ENCODE peak calls at places on chromosomes 5 and 9, in nine cellular contexts. T, U, H, J, C, M, W, Z and G are unnamed samples.

GRCh38 chr5:151213803-151214613 is 9.9 kb downstream of the CCDC69 start:
- DNase-seq in T (no peak), U (peak; percentile 44), H (peak; percentile 94), J (peak; percentile 86), C (no peak), M (peak; percentile 85), W (peak; percentile 96), Z (peak; percentile 93), G (no peak)

GRCh38 chr9:123871781-123872180 is 58.1 kb downstream of the DENND1A start:
- DNase-seq in T (no peak), U (no peak), H (no peak), J (no peak), C (no peak), M (peak; percentile 17), W (no peak), Z (no peak), G (no peak)

GRCh38 chr5:134515801-134516200 is 9.7 kb upstream of the JADE2 start:
- DNase-seq in T (no peak), U (no peak), H (no peak), J (no peak), C (no peak), M (no peak), W (no peak), Z (no peak), G (no peak)

GRCh38 chr9:90290716-90291485 is 351.7 kb downstream of the DIRAS2 start:
- DNase-seq in T (no peak), U (no peak), H (no peak), J (peak; percentile 35), C (no peak), M (no peak), W (no peak), Z (no peak), G (no peak)

GRCh38 chr9:70156729-70157128 is 102.0 kb upstream of the SMC5 start:
- DNase-seq in T (no peak), U (no peak), H (no peak), J (peak; percentile 57), C (no peak), M (no peak), W (no peak), Z (no peak), G (peak; percentile 74)

GRCh38 chr5:139901971-139902370 is 106.4 kb downstream of the PSD2 start:
- DNase-seq in T (no peak), U (no peak), H (no peak), J (no peak), C (no peak), M (peak; percentile 25), W (no peak), Z (no peak), G (no peak)

GRCh38 chr5:44875661-44876250 is 67.0 kb downstream of the MRPS30 start:
- DNase-seq in T (peak; percentile 96), U (no peak), H (no peak), J (no peak), C (no peak), M (peak; percentile 20), W (peak; percentile 80), Z (no peak), G (peak; percentile 95)

GRCh38 chr5:140338336-140338735 is 8.1 kb downstream of the HBEGF start:
- DNase-seq in T (peak; percentile 52), U (no peak), H (no peak), J (no peak), C (no peak), M (no peak), W (no peak), Z (no peak), G (no peak)

GRCh38 chr9:111632051-111632450 is 917 bp downstream of the DNAJC25 start:
- DNase-seq in T (peak; percentile 16), U (no peak), H (no peak), J (no peak), C (no peak), M (no peak), W (peak; percentile 19), Z (no peak), G (no peak)

GRCh38 chr5:74631088-74631960 is 9.2 kb downstream of the ENC1 start:
- DNase-seq in T (no peak), U (no peak), H (no peak), J (peak; percentile 82), C (no peak), M (peak; percentile 95), W (peak; percentile 92), Z (no peak), G (no peak)

GRCh38 chr5:172553167-172553566 is 87.9 kb upstream of the NEURL1B start:
- DNase-seq in T (no peak), U (peak; percentile 23), H (no peak), J (no peak), C (no peak), M (no peak), W (no peak), Z (no peak), G (no peak)

GRCh38 chr5:129905467-129906176 is 1.4 kb downstream of the CHSY3 start:
- DNase-seq in T (peak; percentile 27), U (peak; percentile 67), H (no peak), J (peak; percentile 13), C (peak; percentile 26), M (peak; percentile 72), W (peak; percentile 9), Z (no peak), G (no peak)

GRCh38 chr9:89864257-89864656 is 259.4 kb downstream of the GADD45G start:
- DNase-seq in T (no peak), U (no peak), H (no peak), J (no peak), C (no peak), M (no peak), W (no peak), Z (no peak), G (no peak)

GRCh38 chr5:44389410-44389879 is at the start of gene FGF10:
- DNase-seq in T (no peak), U (no peak), H (no peak), J (peak; percentile 1), C (peak; percentile 8), M (peak; percentile 88), W (no peak), Z (no peak), G (no peak)

GRCh38 chr9:12775963-12776774 is 1.3 kb downstream of the LURAP1L start:
- DNase-seq in T (peak; percentile 88), U (peak; percentile 80), H (peak; percentile 87), J (peak; percentile 93), C (peak; percentile 81), M (peak; percentile 85), W (peak; percentile 56), Z (peak; percentile 91), G (peak; percentile 51)

GRCh38 chr9:12778389-12778788 is 3.6 kb downstream of the LURAP1L start:
- DNase-seq in T (no peak), U (no peak), H (no peak), J (no peak), C (no peak), M (no peak), W (no peak), Z (no peak), G (no peak)

GRCh38 chr9:12775373-12775962 is 648 bp downstream of the LURAP1L start:
- DNase-seq in T (no peak), U (no peak), H (no peak), J (no peak), C (peak; percentile 25), M (peak; percentile 8), W (no peak), Z (no peak), G (no peak)

GRCh38 chr9:12777149-12778010 is 2.6 kb downstream of the LURAP1L start:
- DNase-seq in T (no peak), U (no peak), H (no peak), J (no peak), C (no peak), M (no peak), W (no peak), Z (no peak), G (no peak)

DNA sequence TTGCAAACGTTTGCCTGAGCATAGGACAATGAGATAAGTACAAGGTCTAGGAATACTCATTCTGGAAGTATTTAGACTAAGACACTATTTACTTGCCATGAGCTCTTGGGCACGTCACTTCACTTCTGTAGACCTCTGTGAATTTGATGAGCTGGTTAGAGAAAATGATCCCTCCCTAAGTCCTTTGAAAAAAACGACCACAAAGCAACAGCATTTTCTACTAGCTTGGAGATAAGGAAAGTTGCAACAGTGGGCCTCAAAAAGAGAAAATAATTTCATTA is 1.9 kb downstream of the LURAP1L start:
- DNase-seq in T (no peak), U (no peak), H (no peak), J (peak; percentile 52), C (no peak), M (no peak), W (no peak), Z (no peak), G (no peak)
- H3K4me3 ChIP-seq in T (peak overlapping the region; percentile 87), U (peak overlapping the region; percentile 63), H (peak overlapping the region; percentile 75), J (peak overlapping the region; percentile 80), C (peak overlapping the region; percentile 89), M (no peak overlapping the region), W (no peak overlapping the region), Z (peak overlapping the region; percentile 62), G (peak overlapping the region; percentile 75)

GRCh38 chr5:61198606-61199005 is 36.3 kb upstream of the SMIM15 start:
- DNase-seq in T (no peak), U (no peak), H (no peak), J (no peak), C (no peak), M (no peak), W (no peak), Z (no peak), G (no peak)
- H3K4me3 ChIP-seq in T (no peak overlapping the region), U (no peak overlapping the region), H (no peak overlapping the region), J (no peak overlapping the region), C (no peak overlapping the region), M (no peak overlapping the region), W (no peak overlapping the region), Z (no peak overlapping the region), G (no peak overlapping the region)

GRCh38 chr9:95349109-95350038 is 31.9 kb upstream of the FANCC start:
- DNase-seq in T (no peak), U (no peak), H (no peak), J (no peak), C (no peak), M (peak; percentile 65), W (no peak), Z (no peak), G (no peak)
- H3K4me3 ChIP-seq in T (no peak overlapping the region), U (peak overlapping the region; percentile 21), H (no peak overlapping the region), J (no peak overlapping the region), C (no peak overlapping the region), M (peak overlapping the region; percentile 33), W (no peak overlapping the region), Z (no peak overlapping the region), G (peak overlapping the region; percentile 31)

GRCh38 chr5:57495688-57496087 is 13.1 kb upstream of the ACTBL2 start:
- DNase-seq in T (no peak), U (no peak), H (no peak), J (no peak), C (no peak), M (no peak), W (no peak), Z (no peak), G (no peak)

GRCh38 chr5:57501414-57502321 is 19.1 kb upstream of the ACTBL2 start:
- DNase-seq in T (no peak), U (no peak), H (no peak), J (peak; percentile 24), C (no peak), M (no peak), W (no peak), Z (no peak), G (no peak)

GRCh38 chr5:57503433-57503832 is 20.8 kb upstream of the ACTBL2 start:
- DNase-seq in T (no peak), U (no peak), H (no peak), J (peak; percentile 64), C (no peak), M (no peak), W (no peak), Z (no peak), G (peak; percentile 78)

GRCh38 chr5:57497733-57498132 is 15.1 kb upstream of the ACTBL2 start:
- DNase-seq in T (no peak), U (no peak), H (no peak), J (no peak), C (no peak), M (no peak), W (no peak), Z (no peak), G (no peak)

GRCh38 chr5:57499262-57500050 is 16.8 kb upstream of the ACTBL2 start:
- DNase-seq in T (peak; percentile 63), U (no peak), H (no peak), J (peak; percentile 90), C (no peak), M (peak; percentile 75), W (peak; percentile 62), Z (no peak), G (no peak)
- H3K4me3 ChIP-seq in T (peak overlapping the region; percentile 36), U (no peak overlapping the region), H (no peak overlapping the region), J (no peak overlapping the region), C (no peak overlapping the region), M (no peak overlapping the region), W (peak overlapping the region; percentile 54), Z (no peak overlapping the region), G (no peak overlapping the region)